ENCODE peak calls at places on chromosomes 13 and 19, in seven cellular contexts. S is stimulated activated CD4-positive, alpha-beta T cell treated with anti-CD3 and anti-CD28 coated beads, Interleukin-4, amount 100 ng/mL, for 4 hours; H is NB4; F is AG04450; E is amniotic stem cell; X is activated CD4-positive, CD25-positive, alpha-beta regulatory T cell; O is NT2/D1. A is an unnamed sample.

GRCh38 chr19:35119578-35119977 is 4.0 kb downstream of the FXYD3 start:
- DNase-seq in S (no peak), H (no peak), F (no peak), E (no peak), X (no peak), O (no peak), A (no peak)

GRCh38 chr13:23901365-23901764 is 4.1 kb upstream of the C1QTNF9B start:
- DNase-seq in S (no peak), H (no peak), F (no peak), E (no peak), X (no peak), O (no peak), A (no peak)

GRCh38 chr19:16167055-16167454 is 6.3 kb downstream of the CIB3 start:
- DNase-seq in S (no peak), H (no peak), F (no peak), E (no peak), X (no peak), O (no peak), A (no peak)

GRCh38 chr19:4556574-4557185 is 2.8 kb downstream of the SEMA6B start:
- DNase-seq in S (no peak), H (peak; percentile 64), F (no peak), E (no peak), X (no peak), O (peak; percentile 38), A (no peak)

GRCh38 chr13:50370303-50370950 is 355.2 kb downstream of the KCNRG start:
- DNase-seq in S (no peak), H (peak; percentile 87), F (no peak), E (no peak), X (no peak), O (no peak), A (no peak)

GRCh38 chr13:68099616-68100015 is 869.5 kb upstream of the PCDH9 start:
- DNase-seq in S (no peak), H (no peak), F (peak; percentile 13), E (no peak), X (no peak), O (no peak), A (no peak)

GRCh38 chr19:40623403-40624239 is 22.5 kb downstream of the LTBP4 start:
- DNase-seq in S (no peak), H (peak; percentile 49), F (no peak), E (no peak), X (no peak), O (peak; percentile 80), A (no peak)

GRCh38 chr13:111338841-111339240 is 18.4 kb downstream of the TEX29 start:
- DNase-seq in S (no peak), H (no peak), F (no peak), E (no peak), X (no peak), O (no peak), A (no peak)

GRCh38 chr13:108269601-108270328 is at the start of gene TNFSF13B:
- DNase-seq in S (peak; percentile 55), H (peak; percentile 89), F (no peak), E (peak; percentile 12), X (peak; percentile 5), O (no peak), A (peak; percentile 28)

GRCh38 chr13:30832845-30833332 is 73.2 kb upstream of the MEDAG start:
- DNase-seq in S (peak; percentile 38), H (peak; percentile 44), F (no peak), E (no peak), X (no peak), O (no peak), A (no peak)

GRCh38 chr19:32642771-32643170 is 32.2 kb downstream of the ANKRD27 start:
- DNase-seq in S (peak; percentile 64), H (no peak), F (no peak), E (no peak), X (peak; percentile 19), O (no peak), A (no peak)

GRCh38 chr19:17846146-17846545 is 1.6 kb downstream of the JAK3 start:
- DNase-seq in S (peak; percentile 30), H (no peak), F (no peak), E (no peak), X (no peak), O (no peak), A (peak; percentile 28)